ENCODE peak calls at places on chromosomes 16 and 17, in five cellular contexts. One of them, this sample, is unnamed.

GRCh38 chr16:29686740-29687327 is 7.9 kb downstream of the QPRT start:
- DNase-seq in mucosa of gallbladder: no peak
- DNase-seq in activated CD4-positive, alpha-beta T cell treated with anti-CD3 and anti-CD28 coated beads, Interleukin-2, amount 10 ng/mL, durations not matched to agents 24 days and 14 days: no peak
- DNase-seq in NCI-H1092: no peak
- DNase-seq in lower lobe of right lung: no peak
- DNase-seq in this sample: no peak

GRCh38 chr17:55063857-55064485 is 95.4 kb downstream of the STXBP4 start:
- DNase-seq in mucosa of gallbladder: no peak
- DNase-seq in activated CD4-positive, alpha-beta T cell treated with anti-CD3 and anti-CD28 coated beads, Interleukin-2, amount 10 ng/mL, durations not matched to agents 24 days and 14 days: no peak
- DNase-seq in NCI-H1092: no peak
- DNase-seq in lower lobe of right lung: no peak
- DNase-seq in this sample: no peak

GRCh38 chr17:41885733-41886132 is 20.5 kb upstream of the KLHL11 start:
- DNase-seq in mucosa of gallbladder: no peak
- DNase-seq in activated CD4-positive, alpha-beta T cell treated with anti-CD3 and anti-CD28 coated beads, Interleukin-2, amount 10 ng/mL, durations not matched to agents 24 days and 14 days: peak; percentile 62
- DNase-seq in NCI-H1092: no peak
- DNase-seq in lower lobe of right lung: no peak
- DNase-seq in this sample: no peak

GRCh38 chr16:12095275-12096161 is 119.0 kb downstream of the SNX29 start:
- DNase-seq in mucosa of gallbladder: peak; percentile 64
- DNase-seq in activated CD4-positive, alpha-beta T cell treated with anti-CD3 and anti-CD28 coated beads, Interleukin-2, amount 10 ng/mL, durations not matched to agents 24 days and 14 days: peak; percentile 88
- DNase-seq in NCI-H1092: peak; percentile 73
- DNase-seq in lower lobe of right lung: peak; percentile 75
- DNase-seq in this sample: peak; percentile 78

GRCh38 chr16:82801361-82801760 is 174.6 kb downstream of the CDH13 start:
- DNase-seq in mucosa of gallbladder: no peak
- DNase-seq in activated CD4-positive, alpha-beta T cell treated with anti-CD3 and anti-CD28 coated beads, Interleukin-2, amount 10 ng/mL, durations not matched to agents 24 days and 14 days: no peak
- DNase-seq in NCI-H1092: no peak
- DNase-seq in lower lobe of right lung: no peak
- DNase-seq in this sample: no peak

GRCh38 chr17:63985387-63986140 is 12.6 kb upstream of the PRR29 start:
- DNase-seq in mucosa of gallbladder: no peak
- DNase-seq in activated CD4-positive, alpha-beta T cell treated with anti-CD3 and anti-CD28 coated beads, Interleukin-2, amount 10 ng/mL, durations not matched to agents 24 days and 14 days: no peak
- DNase-seq in NCI-H1092: no peak
- DNase-seq in lower lobe of right lung: no peak
- DNase-seq in this sample: no peak

GRCh38 chr17:13698832-13699231 is 97.1 kb upstream of the HS3ST3A1 start:
- DNase-seq in mucosa of gallbladder: no peak
- DNase-seq in activated CD4-positive, alpha-beta T cell treated with anti-CD3 and anti-CD28 coated beads, Interleukin-2, amount 10 ng/mL, durations not matched to agents 24 days and 14 days: no peak
- DNase-seq in NCI-H1092: no peak
- DNase-seq in lower lobe of right lung: no peak
- DNase-seq in this sample: no peak

GRCh38 chr17:38893113-38893512 is 23.3 kb downstream of the LASP1 start:
- DNase-seq in mucosa of gallbladder: no peak
- DNase-seq in activated CD4-positive, alpha-beta T cell treated with anti-CD3 and anti-CD28 coated beads, Interleukin-2, amount 10 ng/mL, durations not matched to agents 24 days and 14 days: no peak
- DNase-seq in NCI-H1092: no peak
- DNase-seq in lower lobe of right lung: no peak
- DNase-seq in this sample: no peak